ENCODE peak calls at places on chromosome 15, in nine cellular contexts. One of them, this sample, is unnamed.

GRCh38 chr15:50017522-50017921 is 101.5 kb downstream of the ATP8B4 start:
- DNase-seq in thyroid gland: no peak
- DNase-seq in endothelial cell: no peak
- DNase-seq in glutamatergic neuron: no peak
- DNase-seq in neural crest cell: no peak
- DNase-seq in GM23338: no peak
- DNase-seq in AG04450: no peak
- DNase-seq in lower leg skin: no peak
- DNase-seq in body of pancreas: no peak
- DNase-seq in this sample: no peak

GRCh38 chr15:83372434-83372873 is 74.7 kb upstream of the SH3GL3 start:
- DNase-seq in AG04450: no peak
- DNase-seq in body of pancreas: no peak
- DNase-seq in glutamatergic neuron: no peak
- DNase-seq in endothelial cell: no peak
- DNase-seq in GM23338: peak; percentile 28
- DNase-seq in neural crest cell: no peak
- DNase-seq in lower leg skin: no peak
- DNase-seq in thyroid gland: no peak
- DNase-seq in this sample: no peak

GRCh38 chr15:77528290-77528967 is 104.3 kb downstream of the LINGO1 start:
- DNase-seq in lower leg skin: no peak
- DNase-seq in body of pancreas: no peak
- DNase-seq in endothelial cell: no peak
- DNase-seq in thyroid gland: no peak
- DNase-seq in glutamatergic neuron: no peak
- DNase-seq in AG04450: no peak
- DNase-seq in neural crest cell: no peak
- DNase-seq in GM23338: no peak
- DNase-seq in this sample: no peak

GRCh38 chr15:56929389-56929788 is 10.9 kb downstream of the TCF12 start:
- DNase-seq in glutamatergic neuron: no peak
- DNase-seq in thyroid gland: no peak
- DNase-seq in lower leg skin: no peak
- DNase-seq in endothelial cell: no peak
- DNase-seq in GM23338: no peak
- DNase-seq in AG04450: no peak
- DNase-seq in body of pancreas: no peak
- DNase-seq in neural crest cell: no peak
- DNase-seq in this sample: no peak

GRCh38 chr15:81567924-81568323 is 193.9 kb upstream of the TMC3 start:
- DNase-seq in GM23338: peak; percentile 34
- DNase-seq in lower leg skin: no peak
- DNase-seq in AG04450: no peak
- DNase-seq in glutamatergic neuron: no peak
- DNase-seq in body of pancreas: no peak
- DNase-seq in thyroid gland: no peak
- DNase-seq in endothelial cell: no peak
- DNase-seq in neural crest cell: no peak
- DNase-seq in this sample: no peak

GRCh38 chr15:77508541-77509505 is 88.1 kb downstream of the HMG20A start:
- DNase-seq in neural crest cell: no peak
- DNase-seq in body of pancreas: peak; percentile 59
- DNase-seq in endothelial cell: no peak
- DNase-seq in lower leg skin: no peak
- DNase-seq in GM23338: peak; percentile 43
- DNase-seq in glutamatergic neuron: no peak
- DNase-seq in thyroid gland: peak; percentile 59
- DNase-seq in AG04450: no peak
- DNase-seq in this sample: no peak

GRCh38 chr15:58299311-58299850 is 132.4 kb upstream of the LIPC start:
- DNase-seq in neural crest cell: no peak
- DNase-seq in lower leg skin: no peak
- DNase-seq in AG04450: no peak
- DNase-seq in endothelial cell: no peak
- DNase-seq in thyroid gland: peak; percentile 69
- DNase-seq in GM23338: no peak
- DNase-seq in body of pancreas: no peak
- DNase-seq in glutamatergic neuron: no peak
- DNase-seq in this sample: no peak

GRCh38 chr15:59941612-59942011 is 62.5 kb upstream of the FOXB1 start:
- DNase-seq in GM23338: no peak
- DNase-seq in endothelial cell: no peak
- DNase-seq in body of pancreas: no peak
- DNase-seq in AG04450: no peak
- DNase-seq in thyroid gland: no peak
- DNase-seq in glutamatergic neuron: no peak
- DNase-seq in lower leg skin: no peak
- DNase-seq in neural crest cell: no peak
- DNase-seq in this sample: no peak

GRCh38 chr15:66581972-66582537 is 16.3 kb upstream of the LCTL start:
- DNase-seq in GM23338: no peak
- DNase-seq in body of pancreas: no peak
- DNase-seq in lower leg skin: no peak
- DNase-seq in endothelial cell: no peak
- DNase-seq in thyroid gland: no peak
- DNase-seq in glutamatergic neuron: no peak
- DNase-seq in neural crest cell: no peak
- DNase-seq in AG04450: no peak
- DNase-seq in this sample: no peak

GRCh38 chr15:67018451-67018850 is 47.0 kb upstream of the SMAD3 start:
- DNase-seq in lower leg skin: no peak
- DNase-seq in thyroid gland: no peak
- DNase-seq in GM23338: no peak
- DNase-seq in neural crest cell: no peak
- DNase-seq in glutamatergic neuron: no peak
- DNase-seq in AG04450: no peak
- DNase-seq in body of pancreas: no peak
- DNase-seq in endothelial cell: no peak
- DNase-seq in this sample: no peak

GRCh38 chr15:90873998-90874605 is 5.7 kb downstream of the FURIN start:
- DNase-seq in glutamatergic neuron: no peak
- DNase-seq in neural crest cell: no peak
- DNase-seq in endothelial cell: no peak
- DNase-seq in AG04450: no peak
- DNase-seq in body of pancreas: peak; percentile 87
- DNase-seq in lower leg skin: no peak
- DNase-seq in GM23338: peak; percentile 57
- DNase-seq in thyroid gland: peak; percentile 92
- DNase-seq in this sample: peak; percentile 84

GRCh38 chr15:88834211-88834812 is 31.1 kb downstream of the ACAN start:
- DNase-seq in glutamatergic neuron: peak; percentile 70
- DNase-seq in body of pancreas: peak; percentile 42
- DNase-seq in lower leg skin: no peak
- DNase-seq in AG04450: no peak
- DNase-seq in GM23338: peak; percentile 91
- DNase-seq in endothelial cell: peak; percentile 60
- DNase-seq in neural crest cell: peak; percentile 49
- DNase-seq in thyroid gland: peak; percentile 27
- DNase-seq in this sample: no peak
- TF ChIP-seq CTCF in glutamatergic neuron: peak; percentile 35
- TF ChIP-seq CTCF in body of pancreas: peak; percentile 36
- TF ChIP-seq CTCF in lower leg skin: no peak
- TF ChIP-seq CTCF in AG04450: peak; percentile 68
- TF ChIP-seq CTCF in GM23338: peak; percentile 88
- TF ChIP-seq CTCF in endothelial cell: peak; percentile 42
- TF ChIP-seq CTCF in neural crest cell: peak; percentile 63
- TF ChIP-seq CTCF in thyroid gland: peak; percentile 39
- TF ChIP-seq CTCF in this sample: no peak

DNA sequence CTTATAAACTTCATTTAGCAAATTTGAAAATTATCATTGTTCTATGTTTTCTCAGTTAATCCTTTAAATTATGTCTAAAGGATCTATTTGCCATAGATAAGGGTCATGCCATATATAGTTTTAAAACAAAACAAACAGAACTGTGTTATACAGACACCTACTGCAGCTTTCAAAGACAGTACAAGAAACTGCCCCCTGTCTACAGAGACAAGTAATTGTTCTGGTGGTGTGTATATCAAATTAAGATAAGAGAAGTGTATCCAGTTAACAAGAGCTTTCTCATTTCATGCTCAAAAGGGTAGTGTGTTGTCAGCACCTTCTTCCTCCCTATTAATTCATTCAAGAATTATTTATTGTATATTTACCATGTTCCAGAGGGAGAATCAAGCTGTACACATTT is 201.2 kb downstream of the FMN1 start:
- DNase-seq in lower leg skin: no peak
- DNase-seq in glutamatergic neuron: no peak
- DNase-seq in thyroid gland: no peak
- DNase-seq in neural crest cell: no peak
- DNase-seq in endothelial cell: no peak
- DNase-seq in body of pancreas: no peak
- DNase-seq in AG04450: no peak
- DNase-seq in GM23338: peak; percentile 47
- DNase-seq in this sample: no peak
- TF ChIP-seq CTCF in lower leg skin: no peak
- TF ChIP-seq CTCF in glutamatergic neuron: peak; percentile 14
- TF ChIP-seq CTCF in thyroid gland: no peak
- TF ChIP-seq CTCF in neural crest cell: peak; percentile 40
- TF ChIP-seq CTCF in endothelial cell: peak; percentile 39
- TF ChIP-seq CTCF in body of pancreas: no peak
- TF ChIP-seq CTCF in AG04450: peak; percentile 50
- TF ChIP-seq CTCF in GM23338: peak; percentile 63
- TF ChIP-seq CTCF in this sample: no peak

GRCh38 chr15:25694238-25694584 is 168.9 kb downstream of the ATP10A start:
- DNase-seq in GM23338: no peak
- DNase-seq in thyroid gland: no peak
- DNase-seq in lower leg skin: no peak
- DNase-seq in endothelial cell: no peak
- DNase-seq in neural crest cell: no peak
- DNase-seq in body of pancreas: no peak
- DNase-seq in AG04450: no peak
- DNase-seq in glutamatergic neuron: no peak
- DNase-seq in this sample: no peak

GRCh38 chr15:25691544-25692430 is 171.3 kb downstream of the ATP10A start:
- DNase-seq in glutamatergic neuron: no peak
- DNase-seq in lower leg skin: no peak
- DNase-seq in neural crest cell: no peak
- DNase-seq in thyroid gland: no peak
- DNase-seq in endothelial cell: no peak
- DNase-seq in AG04450: no peak
- DNase-seq in GM23338: peak; percentile 72
- DNase-seq in body of pancreas: no peak
- DNase-seq in this sample: no peak

GRCh38 chr15:25695875-25696760 is 167.0 kb downstream of the ATP10A start:
- DNase-seq in thyroid gland: no peak
- DNase-seq in endothelial cell: no peak
- DNase-seq in lower leg skin: no peak
- DNase-seq in AG04450: no peak
- DNase-seq in body of pancreas: no peak
- DNase-seq in neural crest cell: peak; percentile 11
- DNase-seq in GM23338: no peak
- DNase-seq in glutamatergic neuron: no peak
- DNase-seq in this sample: no peak

GRCh38 chr15:25694823-25695312 is 168.3 kb downstream of the ATP10A start:
- DNase-seq in lower leg skin: no peak
- DNase-seq in glutamatergic neuron: no peak
- DNase-seq in body of pancreas: no peak
- DNase-seq in endothelial cell: no peak
- DNase-seq in neural crest cell: no peak
- DNase-seq in AG04450: no peak
- DNase-seq in thyroid gland: no peak
- DNase-seq in GM23338: no peak
- DNase-seq in this sample: no peak

DNA sequence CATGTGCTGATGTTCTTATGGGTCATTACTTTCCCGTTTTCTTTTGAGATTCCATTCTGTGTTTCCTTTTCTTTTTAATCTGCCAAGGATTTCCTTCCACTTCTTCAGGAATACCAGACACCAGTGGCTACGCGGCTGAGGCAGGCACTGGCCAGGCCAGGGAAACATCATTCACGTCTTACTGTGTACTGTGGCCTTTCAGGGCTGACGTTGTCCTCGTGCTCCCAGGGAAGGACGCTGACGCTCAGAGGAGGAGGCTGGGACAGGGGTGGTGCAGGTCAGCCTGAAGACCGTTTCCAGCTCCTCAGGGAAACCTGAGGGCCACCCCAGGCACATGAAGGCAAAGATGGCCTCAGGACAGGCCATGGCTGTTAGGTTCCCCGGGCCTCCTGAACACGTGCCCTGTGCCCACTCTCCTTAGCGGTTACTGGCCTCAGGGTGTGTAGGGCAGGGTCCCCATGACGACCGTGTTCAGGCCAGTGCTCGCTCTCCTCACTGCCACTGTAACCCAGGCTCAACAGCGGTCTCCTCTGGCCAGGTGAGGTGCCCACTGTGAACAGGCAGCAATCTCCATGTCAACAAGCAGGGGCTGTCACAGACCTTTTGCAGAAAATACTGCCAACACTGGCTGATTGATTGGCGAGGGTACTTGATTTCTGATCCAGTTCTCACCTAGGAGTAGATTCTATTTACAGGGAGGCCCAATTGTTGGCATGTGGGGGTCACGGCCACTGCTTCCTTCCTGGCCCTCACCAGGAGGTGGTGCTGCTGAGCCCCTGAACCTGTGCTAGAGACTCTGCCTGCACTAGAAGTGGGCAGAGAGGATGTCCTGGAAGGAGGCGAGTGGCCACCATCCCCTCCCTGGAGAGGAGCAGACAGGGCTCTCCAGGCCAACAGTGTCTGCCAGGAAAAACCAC is 169.5 kb downstream of the ATP10A start:
- DNase-seq in AG04450: no peak
- DNase-seq in endothelial cell: peak; percentile 75
- DNase-seq in thyroid gland: peak; percentile 13
- DNase-seq in lower leg skin: no peak
- DNase-seq in body of pancreas: no peak
- DNase-seq in neural crest cell: peak; percentile 43
- DNase-seq in GM23338: peak; percentile 64
- DNase-seq in glutamatergic neuron: peak; percentile 74
- DNase-seq in this sample: no peak
- TF ChIP-seq CTCF in AG04450: peak; percentile 83
- TF ChIP-seq CTCF in endothelial cell: peak; percentile 50
- TF ChIP-seq CTCF in thyroid gland: peak; percentile 35
- TF ChIP-seq CTCF in lower leg skin: no peak
- TF ChIP-seq CTCF in body of pancreas: peak; percentile 15
- TF ChIP-seq CTCF in neural crest cell: peak; percentile 61
- TF ChIP-seq CTCF in GM23338: peak; percentile 83
- TF ChIP-seq CTCF in glutamatergic neuron: peak; percentile 66
- TF ChIP-seq CTCF in this sample: peak; percentile 16

DNA sequence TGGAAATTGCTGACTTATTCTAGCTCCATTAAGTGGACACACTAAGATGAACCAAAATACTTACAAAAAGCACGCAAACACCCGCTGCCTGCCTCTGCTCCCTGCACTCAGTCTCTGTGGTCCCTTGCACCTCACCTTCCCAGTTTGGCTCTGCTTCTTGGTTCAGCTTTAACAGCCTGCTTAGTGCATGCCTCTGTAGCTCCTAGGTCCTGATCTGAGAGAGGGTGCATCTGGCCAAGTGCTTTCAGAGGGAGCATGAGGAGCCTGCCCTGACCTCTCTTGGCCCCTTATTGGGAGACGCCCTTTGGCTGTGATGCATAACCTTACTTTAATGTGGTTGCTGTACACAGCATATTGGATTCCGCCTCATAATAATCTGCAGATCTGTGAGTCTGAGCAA is 21.2 kb upstream of the ATP10A start:
- DNase-seq in thyroid gland: no peak
- DNase-seq in body of pancreas: no peak
- DNase-seq in neural crest cell: no peak
- DNase-seq in AG04450: no peak
- DNase-seq in endothelial cell: no peak
- DNase-seq in GM23338: no peak
- DNase-seq in lower leg skin: no peak
- DNase-seq in glutamatergic neuron: no peak
- DNase-seq in this sample: no peak
- TF ChIP-seq CTCF in thyroid gland: no peak
- TF ChIP-seq CTCF in body of pancreas: no peak
- TF ChIP-seq CTCF in neural crest cell: no peak
- TF ChIP-seq CTCF in AG04450: no peak
- TF ChIP-seq CTCF in endothelial cell: no peak
- TF ChIP-seq CTCF in GM23338: no peak
- TF ChIP-seq CTCF in lower leg skin: no peak
- TF ChIP-seq CTCF in glutamatergic neuron: no peak
- TF ChIP-seq CTCF in this sample: no peak